ENCODE peak calls at places on chromosome 4, in four cellular contexts. D is lung, S is neural progenitor cell, Q is PC-9. M is an unnamed sample.

GRCh38 chr4:26015133-26015651 is 101.2 kb downstream of the SMIM20 start:
- DNase-seq in D (no peak), Q (no peak), S (no peak), M (no peak)

GRCh38 chr4:40363945-40364344 is 28.8 kb downstream of the CHRNA9 start:
- DNase-seq in Q (no peak), D (no peak), S (no peak), M (no peak)

GRCh38 chr4:107988763-107989035 is 990 bp upstream of the HADH start:
- DNase-seq in S (no peak), Q (no peak), D (no peak), M (no peak)

GRCh38 chr4:8905773-8906667 is 34.4 kb upstream of the HMX1 start:
- DNase-seq in D (no peak), S (no peak), Q (no peak), M (no peak)

GRCh38 chr4:1907848-1908525 is 36.8 kb downstream of the NSD2 start:
- DNase-seq in S (no peak), D (no peak), Q (peak), M (peak)

GRCh38 chr4:7808752-7809151 is 130.9 kb downstream of the AFAP1 start:
- DNase-seq in D (no peak), S (no peak), Q (no peak), M (peak)

GRCh38 chr4:104964387-104965175 is 182.1 kb upstream of the TET2 start:
- DNase-seq in Q (no peak), S (no peak), D (no peak), M (no peak)

GRCh38 chr4:145935253-145936141 is 3.1 kb downstream of the ZNF827 start:
- DNase-seq in S (peak), Q (no peak), D (no peak), M (no peak)

GRCh38 chr4:59971952-59972351 is 1228.2 kb upstream of the ADGRL3 start:
- DNase-seq in Q (no peak), D (no peak), S (no peak), M (no peak)

GRCh38 chr4:42397635-42398447 is 553 bp downstream of the SHISA3 start:
- DNase-seq in S (peak), Q (no peak), D (no peak), M (no peak)

GRCh38 chr4:152310223-152310622 is 225.7 kb downstream of the FBXW7 start:
- DNase-seq in Q (peak), D (no peak), S (no peak), M (peak)

GRCh38 chr4:101033986-101034385 is 313.3 kb downstream of the PPP3CA start:
- DNase-seq in D (no peak), Q (no peak), S (no peak), M (no peak)
- H3K27ac ChIP-seq in D (no peak), Q (no peak), S (no peak), M (no peak)

GRCh38 chr4:95637047-95637600 is 88.4 kb upstream of the UNC5C start:
- DNase-seq in S (peak), Q (no peak), D (no peak), M (peak)
- TF ChIP-seq CTCF in S (peak), Q (no peak), D (no peak), M (peak)

DNA sequence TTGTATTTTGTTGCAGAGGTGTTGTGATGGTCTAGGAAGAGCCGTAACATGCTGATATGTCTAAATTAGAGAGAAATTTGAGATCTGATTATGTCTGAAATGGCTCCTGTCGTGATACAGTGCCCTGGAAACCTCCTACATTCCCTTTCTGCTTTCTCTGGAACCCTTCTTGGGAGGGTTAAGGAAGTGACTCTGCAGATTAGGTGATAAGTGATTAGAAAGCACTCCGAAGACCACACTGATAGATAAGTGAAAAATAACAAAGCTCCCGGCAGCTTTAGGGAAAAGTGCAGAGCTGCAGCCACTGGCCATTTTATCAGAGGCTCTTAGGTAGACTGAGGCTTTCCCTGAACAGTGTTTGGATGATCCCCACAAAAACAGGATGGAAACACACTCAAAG is 110.6 kb downstream of the MGST2 start:
- DNase-seq in Q (no peak), S (no peak), D (no peak), M (no peak)
- H3K27ac ChIP-seq in Q (no peak), S (no peak), D (no peak), M (no peak)

DNA sequence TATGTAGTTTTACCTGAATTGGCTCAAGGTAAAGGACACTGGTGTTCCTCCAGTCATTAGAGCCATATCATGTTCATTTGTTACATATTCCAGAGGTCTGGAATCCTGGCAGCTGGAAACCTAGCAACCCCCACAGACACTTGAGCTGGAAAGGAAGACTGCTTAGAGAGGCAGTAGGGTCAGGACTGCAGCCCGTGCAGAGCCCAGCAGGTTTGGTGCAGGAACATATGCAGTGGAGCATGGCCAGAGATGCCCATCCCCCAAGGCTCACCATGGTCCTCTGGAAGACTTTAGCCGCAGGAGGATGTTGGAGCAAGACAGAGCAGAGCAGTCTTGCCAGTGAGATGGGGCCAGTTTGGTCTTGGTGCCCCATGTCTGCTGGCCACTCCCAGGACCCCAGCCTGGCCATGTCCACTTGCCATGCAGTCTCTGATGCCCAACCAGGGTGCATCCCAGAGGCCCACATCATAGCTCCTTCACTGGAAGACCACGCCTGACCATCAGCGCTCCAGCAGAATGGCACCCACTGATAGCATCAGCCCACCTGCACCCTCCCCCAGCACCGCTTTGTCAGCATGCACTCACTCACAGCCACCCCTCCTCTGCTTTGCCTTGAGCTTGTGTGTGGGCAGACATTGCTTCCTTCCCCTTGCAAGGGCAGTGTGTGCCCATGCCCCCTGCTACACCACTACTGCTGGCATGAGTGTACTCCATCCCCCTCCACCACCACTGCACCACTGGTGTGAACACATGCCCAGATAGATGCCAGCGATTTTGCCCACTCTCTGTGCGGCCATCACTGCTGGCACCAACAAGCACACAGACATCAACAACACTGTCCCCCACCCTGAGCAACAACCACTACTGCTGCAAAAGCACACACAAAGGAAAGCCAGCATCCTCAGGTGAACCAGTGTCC is 190.3 kb upstream of the SPOCK3 start:
- DNase-seq in D (no peak), Q (no peak), S (no peak), M (no peak)
- TF ChIP-seq CTCF in D (no peak), Q (no peak), S (no peak), M (no peak)

GRCh38 chr4:149754526-149754925 is 61.1 kb downstream of the IQCM start:
- DNase-seq in D (no peak), S (no peak), Q (no peak), M (no peak)

GRCh38 chr4:149755969-149756368 is 59.7 kb downstream of the IQCM start:
- DNase-seq in Q (no peak), S (no peak), D (no peak), M (no peak)

GRCh38 chr4:149749769-149750168 is 65.9 kb downstream of the IQCM start:
- DNase-seq in S (no peak), Q (no peak), D (no peak), M (no peak)

GRCh38 chr4:149751174-149751573 is 64.5 kb downstream of the IQCM start:
- DNase-seq in S (no peak), Q (no peak), D (no peak), M (peak)

GRCh38 chr4:149752729-149753128 is 62.9 kb downstream of the IQCM start:
- DNase-seq in S (no peak), Q (no peak), D (no peak), M (no peak)
- H3K27ac ChIP-seq in S (no peak), Q (no peak), D (no peak), M (no peak)

GRCh38 chr4:158168606-158169005 is 4.2 kb downstream of the GASK1B start:
- DNase-seq in D (no peak), Q (no peak), S (no peak), M (no peak)
- TF ChIP-seq CTCF in D (no peak), Q (no peak), S (no peak), M (no peak)

GRCh38 chr4:67713531-67714247 is 12.7 kb upstream of the UBA6 start:
- DNase-seq in D (no peak), Q (peak), S (no peak), M (peak)
- H3K27ac ChIP-seq in D (no peak), Q (no peak), S (no peak), M (peak)

GRCh38 chr4:173522874-173523395 is 7.1 kb downstream of the HAND2 start:
- DNase-seq in Q (no peak), D (no peak), S (no peak), M (no peak)

GRCh38 chr4:173520921-173521473 is 9.0 kb downstream of the HAND2 start:
- DNase-seq in D (no peak), S (peak), Q (no peak), M (no peak)

GRCh38 chr4:173521474-173522159 is 8.4 kb downstream of the HAND2 start:
- DNase-seq in D (no peak), S (peak), Q (no peak), M (no peak)

GRCh38 chr4:173524218-173525117 is 5.6 kb downstream of the HAND2 start:
- DNase-seq in D (no peak), Q (no peak), S (no peak), M (no peak)

GRCh38 chr4:173522160-173522873 is 7.7 kb downstream of the HAND2 start:
- DNase-seq in D (no peak), S (peak), Q (no peak), M (peak)
- TF ChIP-seq CTCF in D (no peak), S (no peak), Q (no peak), M (no peak)

GRCh38 chr4:68735106-68735505 is 64.7 kb upstream of the UGT2B15 start:
- DNase-seq in D (no peak), S (no peak), Q (no peak), M (no peak)
- H3K27ac ChIP-seq in D (no peak), S (no peak), Q (no peak), M (no peak)

GRCh38 chr4:148704291-148704690 is 262.1 kb upstream of the NR3C2 start:
- DNase-seq in D (no peak), Q (no peak), S (peak), M (no peak)
- TF ChIP-seq CTCF in D (no peak), Q (no peak), S (peak), M (peak)

M was measured in foreskin keratinocyte.